ENCODE peak calls at places on chromosomes 16 and 17, in seven cellular contexts. One of them, this sample, is unnamed.

GRCh38 chr16:4623593-4623992 is 1.0 kb upstream of the MGRN1 start:
- DNase-seq in CD4-positive, alpha-beta T cell: no peak
- DNase-seq in uterus: no peak
- DNase-seq in astrocyte: no peak
- DNase-seq in naive thymus-derived CD4-positive, alpha-beta T cell: no peak
- DNase-seq in body of pancreas: no peak
- DNase-seq in esophagus squamous epithelium: no peak
- DNase-seq in this sample: no peak

GRCh38 chr16:48540222-48540900 is 69.6 kb downstream of the N4BP1 start:
- DNase-seq in CD4-positive, alpha-beta T cell: no peak
- DNase-seq in uterus: no peak
- DNase-seq in astrocyte: no peak
- DNase-seq in naive thymus-derived CD4-positive, alpha-beta T cell: no peak
- DNase-seq in body of pancreas: no peak
- DNase-seq in esophagus squamous epithelium: no peak
- DNase-seq in this sample: no peak

GRCh38 chr17:66578781-66579489 is 256.0 kb upstream of the CACNG5 start:
- DNase-seq in CD4-positive, alpha-beta T cell: no peak
- DNase-seq in uterus: no peak
- DNase-seq in astrocyte: no peak
- DNase-seq in naive thymus-derived CD4-positive, alpha-beta T cell: no peak
- DNase-seq in body of pancreas: no peak
- DNase-seq in esophagus squamous epithelium: no peak
- DNase-seq in this sample: no peak

GRCh38 chr17:42317256-42317966 is 29.1 kb downstream of the STAT5A start:
- DNase-seq in CD4-positive, alpha-beta T cell: no peak
- DNase-seq in uterus: no peak
- DNase-seq in astrocyte: no peak
- DNase-seq in naive thymus-derived CD4-positive, alpha-beta T cell: no peak
- DNase-seq in body of pancreas: no peak
- DNase-seq in esophagus squamous epithelium: no peak
- DNase-seq in this sample: no peak

GRCh38 chr16:58656872-58657271 is 27.2 kb upstream of the CNOT1 start:
- DNase-seq in CD4-positive, alpha-beta T cell: no peak
- DNase-seq in uterus: no peak
- DNase-seq in astrocyte: no peak
- DNase-seq in naive thymus-derived CD4-positive, alpha-beta T cell: no peak
- DNase-seq in body of pancreas: no peak
- DNase-seq in esophagus squamous epithelium: no peak
- DNase-seq in this sample: no peak

GRCh38 chr16:86517033-86517432 is 6.7 kb downstream of the FOXF1 start:
- DNase-seq in CD4-positive, alpha-beta T cell: no peak
- DNase-seq in uterus: no peak
- DNase-seq in astrocyte: no peak
- DNase-seq in naive thymus-derived CD4-positive, alpha-beta T cell: no peak
- DNase-seq in body of pancreas: no peak
- DNase-seq in esophagus squamous epithelium: no peak
- DNase-seq in this sample: no peak

GRCh38 chr17:10447035-10447931 is 22.1 kb downstream of the MYH4 start:
- DNase-seq in CD4-positive, alpha-beta T cell: no peak
- DNase-seq in uterus: no peak
- DNase-seq in astrocyte: no peak
- DNase-seq in naive thymus-derived CD4-positive, alpha-beta T cell: no peak
- DNase-seq in body of pancreas: no peak
- DNase-seq in esophagus squamous epithelium: no peak
- DNase-seq in this sample: no peak

GRCh38 chr16:54200161-54200534 is 86.4 kb downstream of the IRX3 start:
- DNase-seq in CD4-positive, alpha-beta T cell: no peak
- DNase-seq in uterus: no peak
- DNase-seq in astrocyte: no peak
- DNase-seq in naive thymus-derived CD4-positive, alpha-beta T cell: no peak
- DNase-seq in body of pancreas: no peak
- DNase-seq in esophagus squamous epithelium: no peak
- DNase-seq in this sample: no peak

GRCh38 chr17:43085489-43085888 is 39.7 kb downstream of the BRCA1 start:
- DNase-seq in CD4-positive, alpha-beta T cell: no peak
- DNase-seq in uterus: no peak
- DNase-seq in astrocyte: peak
- DNase-seq in naive thymus-derived CD4-positive, alpha-beta T cell: no peak
- DNase-seq in body of pancreas: no peak
- DNase-seq in esophagus squamous epithelium: no peak
- DNase-seq in this sample: no peak

GRCh38 chr16:57472665-57473060 is 10.2 kb downstream of the POLR2C start:
- DNase-seq in CD4-positive, alpha-beta T cell: no peak
- DNase-seq in uterus: no peak
- DNase-seq in astrocyte: no peak
- DNase-seq in naive thymus-derived CD4-positive, alpha-beta T cell: no peak
- DNase-seq in body of pancreas: no peak
- DNase-seq in esophagus squamous epithelium: no peak
- DNase-seq in this sample: peak

GRCh38 chr16:17481741-17482140 is 11.0 kb upstream of the XYLT1 start:
- DNase-seq in CD4-positive, alpha-beta T cell: no peak
- DNase-seq in uterus: no peak
- DNase-seq in astrocyte: no peak
- DNase-seq in naive thymus-derived CD4-positive, alpha-beta T cell: no peak
- DNase-seq in body of pancreas: no peak
- DNase-seq in esophagus squamous epithelium: no peak
- DNase-seq in this sample: no peak

GRCh38 chr16:11367483-11367906 is 22.2 kb downstream of the RMI2 start:
- DNase-seq in CD4-positive, alpha-beta T cell: no peak
- DNase-seq in uterus: no peak
- DNase-seq in astrocyte: no peak
- DNase-seq in naive thymus-derived CD4-positive, alpha-beta T cell: no peak
- DNase-seq in body of pancreas: no peak
- DNase-seq in esophagus squamous epithelium: no peak
- DNase-seq in this sample: no peak

GRCh38 chr17:56047321-56047720 is 106.0 kb upstream of the ANKFN1 start:
- DNase-seq in CD4-positive, alpha-beta T cell: no peak
- DNase-seq in uterus: no peak
- DNase-seq in astrocyte: no peak
- DNase-seq in naive thymus-derived CD4-positive, alpha-beta T cell: no peak
- DNase-seq in body of pancreas: no peak
- DNase-seq in esophagus squamous epithelium: no peak
- DNase-seq in this sample: no peak

GRCh38 chr17:41672153-41672552 is 16.5 kb upstream of the EIF1 start:
- DNase-seq in CD4-positive, alpha-beta T cell: no peak
- DNase-seq in uterus: no peak
- DNase-seq in astrocyte: no peak
- DNase-seq in naive thymus-derived CD4-positive, alpha-beta T cell: no peak
- DNase-seq in body of pancreas: no peak
- DNase-seq in esophagus squamous epithelium: no peak
- DNase-seq in this sample: no peak

GRCh38 chr16:64132686-64133085 is 989.2 kb downstream of the CDH11 start:
- DNase-seq in CD4-positive, alpha-beta T cell: no peak
- DNase-seq in uterus: no peak
- DNase-seq in astrocyte: no peak
- DNase-seq in naive thymus-derived CD4-positive, alpha-beta T cell: no peak
- DNase-seq in body of pancreas: no peak
- DNase-seq in esophagus squamous epithelium: no peak
- DNase-seq in this sample: no peak

GRCh38 chr16:81647527-81647926 is 131.6 kb upstream of the PLCG2 start:
- DNase-seq in CD4-positive, alpha-beta T cell: no peak
- DNase-seq in uterus: no peak
- DNase-seq in astrocyte: peak
- DNase-seq in naive thymus-derived CD4-positive, alpha-beta T cell: no peak
- DNase-seq in body of pancreas: no peak
- DNase-seq in esophagus squamous epithelium: no peak
- DNase-seq in this sample: no peak

GRCh38 chr17:1787301-1787902 is 25.5 kb downstream of the SERPINF1 start:
- DNase-seq in CD4-positive, alpha-beta T cell: no peak
- DNase-seq in uterus: peak
- DNase-seq in astrocyte: peak
- DNase-seq in naive thymus-derived CD4-positive, alpha-beta T cell: no peak
- DNase-seq in body of pancreas: peak
- DNase-seq in esophagus squamous epithelium: no peak
- DNase-seq in this sample: no peak

DNA sequence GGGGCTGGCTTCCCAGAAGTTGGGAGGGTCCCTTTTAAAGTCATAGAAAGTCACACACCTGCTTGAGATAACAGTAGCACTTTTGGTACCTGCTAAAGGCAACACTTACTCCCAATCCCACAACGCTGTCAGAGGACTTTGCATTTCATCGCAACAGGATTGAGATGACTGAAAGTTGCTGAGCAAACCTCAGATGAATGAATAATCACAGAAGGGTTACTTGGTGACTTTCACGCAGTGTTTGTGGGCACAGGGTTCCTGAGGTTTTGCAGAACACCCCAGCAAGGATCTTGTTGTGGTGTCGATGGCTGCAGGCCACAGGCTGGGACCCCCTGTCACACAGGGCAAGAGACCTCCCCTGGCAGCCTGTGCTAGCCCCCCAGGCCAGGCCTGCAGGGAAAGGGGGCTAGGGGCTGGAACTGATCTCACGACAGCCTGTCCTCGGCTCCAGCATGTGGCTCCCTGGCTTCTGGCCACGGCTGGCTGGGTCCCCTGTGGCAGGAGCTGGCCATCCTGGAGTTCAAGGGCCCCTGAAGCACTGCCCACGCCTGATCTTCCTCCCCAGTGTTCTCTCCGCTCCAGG is 79.4 kb upstream of the CBX4 start:
- DNase-seq in CD4-positive, alpha-beta T cell: no peak
- DNase-seq in uterus: no peak
- DNase-seq in astrocyte: no peak
- DNase-seq in naive thymus-derived CD4-positive, alpha-beta T cell: no peak
- DNase-seq in body of pancreas: no peak
- DNase-seq in esophagus squamous epithelium: no peak
- DNase-seq in this sample: no peak
- H3K27ac ChIP-seq in CD4-positive, alpha-beta T cell: no peak
- H3K27ac ChIP-seq in uterus: no peak
- H3K27ac ChIP-seq in astrocyte: no peak
- H3K27ac ChIP-seq in naive thymus-derived CD4-positive, alpha-beta T cell: no peak
- H3K27ac ChIP-seq in body of pancreas: peak
- H3K27ac ChIP-seq in esophagus squamous epithelium: peak
- H3K27ac ChIP-seq in this sample: peak

DNA sequence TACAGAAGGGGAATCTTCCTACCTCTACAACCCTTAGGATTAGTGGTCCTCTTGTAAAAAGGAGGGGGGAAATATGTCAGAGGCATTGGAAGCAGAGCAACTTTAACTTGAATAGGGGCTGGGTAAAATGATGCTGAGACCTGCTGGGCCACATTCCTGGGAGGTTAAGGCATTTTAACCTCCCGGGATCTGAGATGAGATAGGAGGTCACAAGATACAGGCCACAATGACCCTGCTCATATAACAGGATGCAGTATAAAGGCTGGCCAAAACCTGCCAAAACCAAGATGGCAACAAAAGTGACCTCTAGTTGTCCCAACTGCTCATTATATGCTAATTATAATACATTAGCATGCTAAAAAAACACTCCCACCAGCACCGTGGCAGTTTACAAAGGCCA is 6.4 kb upstream of the C1QTNF1 start:
- DNase-seq in CD4-positive, alpha-beta T cell: no peak
- DNase-seq in uterus: no peak
- DNase-seq in astrocyte: no peak
- DNase-seq in naive thymus-derived CD4-positive, alpha-beta T cell: no peak
- DNase-seq in body of pancreas: peak
- DNase-seq in esophagus squamous epithelium: no peak
- DNase-seq in this sample: no peak
- H3K27ac ChIP-seq in CD4-positive, alpha-beta T cell: no peak
- H3K27ac ChIP-seq in uterus: no peak
- H3K27ac ChIP-seq in astrocyte: no peak
- H3K27ac ChIP-seq in naive thymus-derived CD4-positive, alpha-beta T cell: no peak
- H3K27ac ChIP-seq in body of pancreas: peak
- H3K27ac ChIP-seq in esophagus squamous epithelium: no peak
- H3K27ac ChIP-seq in this sample: no peak

GRCh38 chr17:77466596-77467223 is 325.9 kb downstream of the SEC14L1 start:
- DNase-seq in CD4-positive, alpha-beta T cell: no peak
- DNase-seq in uterus: no peak
- DNase-seq in astrocyte: no peak
- DNase-seq in naive thymus-derived CD4-positive, alpha-beta T cell: no peak
- DNase-seq in body of pancreas: no peak
- DNase-seq in esophagus squamous epithelium: no peak
- DNase-seq in this sample: no peak

GRCh38 chr17:77470330-77470786 is 329.6 kb downstream of the SEC14L1 start:
- DNase-seq in CD4-positive, alpha-beta T cell: no peak
- DNase-seq in uterus: no peak
- DNase-seq in astrocyte: no peak
- DNase-seq in naive thymus-derived CD4-positive, alpha-beta T cell: no peak
- DNase-seq in body of pancreas: no peak
- DNase-seq in esophagus squamous epithelium: no peak
- DNase-seq in this sample: no peak

GRCh38 chr17:77467513-77467912 is 326.7 kb downstream of the SEC14L1 start:
- DNase-seq in CD4-positive, alpha-beta T cell: no peak
- DNase-seq in uterus: no peak
- DNase-seq in astrocyte: no peak
- DNase-seq in naive thymus-derived CD4-positive, alpha-beta T cell: no peak
- DNase-seq in body of pancreas: no peak
- DNase-seq in esophagus squamous epithelium: no peak
- DNase-seq in this sample: no peak

GRCh38 chr17:77470800-77471733 is 330.3 kb downstream of the SEC14L1 start:
- DNase-seq in CD4-positive, alpha-beta T cell: no peak
- DNase-seq in uterus: peak
- DNase-seq in astrocyte: peak
- DNase-seq in naive thymus-derived CD4-positive, alpha-beta T cell: no peak
- DNase-seq in body of pancreas: no peak
- DNase-seq in esophagus squamous epithelium: no peak
- DNase-seq in this sample: no peak

GRCh38 chr17:77468897-77469296 is 328.1 kb downstream of the SEC14L1 start:
- DNase-seq in CD4-positive, alpha-beta T cell: no peak
- DNase-seq in uterus: no peak
- DNase-seq in astrocyte: no peak
- DNase-seq in naive thymus-derived CD4-positive, alpha-beta T cell: no peak
- DNase-seq in body of pancreas: no peak
- DNase-seq in esophagus squamous epithelium: no peak
- DNase-seq in this sample: no peak
- H3K27ac ChIP-seq in CD4-positive, alpha-beta T cell: peak
- H3K27ac ChIP-seq in uterus: no peak
- H3K27ac ChIP-seq in astrocyte: no peak
- H3K27ac ChIP-seq in naive thymus-derived CD4-positive, alpha-beta T cell: peak
- H3K27ac ChIP-seq in body of pancreas: no peak
- H3K27ac ChIP-seq in esophagus squamous epithelium: peak
- H3K27ac ChIP-seq in this sample: no peak

GRCh38 chr17:81221371-81221841 is 1.4 kb downstream of the CEP131 start:
- DNase-seq in CD4-positive, alpha-beta T cell: no peak
- DNase-seq in uterus: no peak
- DNase-seq in astrocyte: no peak
- DNase-seq in naive thymus-derived CD4-positive, alpha-beta T cell: no peak
- DNase-seq in body of pancreas: no peak
- DNase-seq in esophagus squamous epithelium: no peak
- DNase-seq in this sample: no peak

GRCh38 chr17:81222906-81223757 is at the start of gene CEP131:
- DNase-seq in CD4-positive, alpha-beta T cell: peak
- DNase-seq in uterus: peak
- DNase-seq in astrocyte: peak
- DNase-seq in naive thymus-derived CD4-positive, alpha-beta T cell: peak
- DNase-seq in body of pancreas: peak
- DNase-seq in esophagus squamous epithelium: peak
- DNase-seq in this sample: peak

GRCh38 chr17:81222620-81222905 is 202 bp downstream of the CEP131 start:
- DNase-seq in CD4-positive, alpha-beta T cell: no peak
- DNase-seq in uterus: no peak
- DNase-seq in astrocyte: no peak
- DNase-seq in naive thymus-derived CD4-positive, alpha-beta T cell: no peak
- DNase-seq in body of pancreas: no peak
- DNase-seq in esophagus squamous epithelium: no peak
- DNase-seq in this sample: no peak

GRCh38 chr17:81221842-81222619 is 734 bp downstream of the CEP131 start:
- DNase-seq in CD4-positive, alpha-beta T cell: no peak
- DNase-seq in uterus: no peak
- DNase-seq in astrocyte: no peak
- DNase-seq in naive thymus-derived CD4-positive, alpha-beta T cell: no peak
- DNase-seq in body of pancreas: no peak
- DNase-seq in esophagus squamous epithelium: no peak
- DNase-seq in this sample: no peak

GRCh38 chr17:81223758-81224122 is 975 bp upstream of the CEP131 start:
- DNase-seq in CD4-positive, alpha-beta T cell: no peak
- DNase-seq in uterus: no peak
- DNase-seq in astrocyte: no peak
- DNase-seq in naive thymus-derived CD4-positive, alpha-beta T cell: no peak
- DNase-seq in body of pancreas: no peak
- DNase-seq in esophagus squamous epithelium: no peak
- DNase-seq in this sample: no peak
- H3K27ac ChIP-seq in CD4-positive, alpha-beta T cell: no peak
- H3K27ac ChIP-seq in uterus: peak
- H3K27ac ChIP-seq in astrocyte: no peak
- H3K27ac ChIP-seq in naive thymus-derived CD4-positive, alpha-beta T cell: peak
- H3K27ac ChIP-seq in body of pancreas: no peak
- H3K27ac ChIP-seq in esophagus squamous epithelium: peak
- H3K27ac ChIP-seq in this sample: no peak